ENCODE peak calls at places on chromosomes 2 and 18, in nine cellular contexts. One of them, this sample, is unnamed.

GRCh38 chr2:74347747-74348146 is 4.5 kb upstream of the SLC4A5 start:
- DNase-seq in left ventricle myocardium inferior: no peak
- DNase-seq in prostate gland: no peak
- DNase-seq in spleen: no peak
- DNase-seq in HCT116: no peak
- DNase-seq in astrocyte: no peak
- DNase-seq in neural progenitor cell: no peak
- DNase-seq in tibial artery: no peak
- DNase-seq in GM23248: no peak
- DNase-seq in this sample: no peak

GRCh38 chr2:189580662-189581353 is at the start of gene SLC40A1:
- DNase-seq in left ventricle myocardium inferior: peak; percentile 86
- DNase-seq in prostate gland: peak; percentile 74
- DNase-seq in spleen: peak; percentile 94
- DNase-seq in HCT116: no peak
- DNase-seq in astrocyte: peak; percentile 48
- DNase-seq in neural progenitor cell: peak; percentile 81
- DNase-seq in tibial artery: peak; percentile 73
- DNase-seq in GM23248: peak; percentile 56
- DNase-seq in this sample: peak; percentile 82

GRCh38 chr2:39948016-39948719 is 169.1 kb upstream of the THUMPD2 start:
- DNase-seq in left ventricle myocardium inferior: no peak
- DNase-seq in prostate gland: no peak
- DNase-seq in spleen: no peak
- DNase-seq in HCT116: no peak
- DNase-seq in astrocyte: peak; percentile 75
- DNase-seq in neural progenitor cell: no peak
- DNase-seq in tibial artery: no peak
- DNase-seq in GM23248: peak; percentile 41
- DNase-seq in this sample: no peak

GRCh38 chr2:241953324-241953851 is 83.9 kb downstream of the RTP5 start:
- DNase-seq in left ventricle myocardium inferior: no peak
- DNase-seq in prostate gland: no peak
- DNase-seq in spleen: no peak
- DNase-seq in HCT116: no peak
- DNase-seq in astrocyte: no peak
- DNase-seq in neural progenitor cell: no peak
- DNase-seq in tibial artery: no peak
- DNase-seq in GM23248: no peak
- DNase-seq in this sample: no peak

GRCh38 chr2:239315308-239315707 is 85.5 kb downstream of the HDAC4 start:
- DNase-seq in left ventricle myocardium inferior: no peak
- DNase-seq in prostate gland: no peak
- DNase-seq in spleen: peak; percentile 47
- DNase-seq in HCT116: no peak
- DNase-seq in astrocyte: no peak
- DNase-seq in neural progenitor cell: no peak
- DNase-seq in tibial artery: peak; percentile 2
- DNase-seq in GM23248: no peak
- DNase-seq in this sample: no peak

GRCh38 chr18:57728941-57729511 is 74.1 kb downstream of the ATP8B1 start:
- DNase-seq in left ventricle myocardium inferior: no peak
- DNase-seq in prostate gland: peak; percentile 66
- DNase-seq in spleen: no peak
- DNase-seq in HCT116: no peak
- DNase-seq in astrocyte: no peak
- DNase-seq in neural progenitor cell: no peak
- DNase-seq in tibial artery: no peak
- DNase-seq in GM23248: peak; percentile 31
- DNase-seq in this sample: peak; percentile 53

GRCh38 chr18:8988262-8988871 is 114.1 kb upstream of the NDUFV2 start:
- DNase-seq in left ventricle myocardium inferior: peak; percentile 32
- DNase-seq in prostate gland: peak; percentile 38
- DNase-seq in spleen: peak; percentile 81
- DNase-seq in HCT116: peak; percentile 52
- DNase-seq in astrocyte: no peak
- DNase-seq in neural progenitor cell: peak; percentile 88
- DNase-seq in tibial artery: peak; percentile 38
- DNase-seq in GM23248: peak; percentile 82
- DNase-seq in this sample: peak; percentile 44

GRCh38 chr2:28381225-28382180 is 11.2 kb upstream of the FOSL2 start:
- DNase-seq in left ventricle myocardium inferior: no peak
- DNase-seq in prostate gland: no peak
- DNase-seq in spleen: peak; percentile 34
- DNase-seq in HCT116: no peak
- DNase-seq in astrocyte: no peak
- DNase-seq in neural progenitor cell: no peak
- DNase-seq in tibial artery: no peak
- DNase-seq in GM23248: no peak
- DNase-seq in this sample: peak; percentile 67

GRCh38 chr2:217955881-217956493 is 46.8 kb downstream of the TNS1 start:
- DNase-seq in left ventricle myocardium inferior: no peak
- DNase-seq in prostate gland: no peak
- DNase-seq in spleen: no peak
- DNase-seq in HCT116: no peak
- DNase-seq in astrocyte: no peak
- DNase-seq in neural progenitor cell: no peak
- DNase-seq in tibial artery: peak; percentile 18
- DNase-seq in GM23248: no peak
- DNase-seq in this sample: no peak

GRCh38 chr2:160582481-160583161 is 89.0 kb upstream of the RBMS1 start:
- DNase-seq in left ventricle myocardium inferior: no peak
- DNase-seq in prostate gland: peak; percentile 17
- DNase-seq in spleen: no peak
- DNase-seq in HCT116: no peak
- DNase-seq in astrocyte: peak; percentile 80
- DNase-seq in neural progenitor cell: peak; percentile 67
- DNase-seq in tibial artery: no peak
- DNase-seq in GM23248: peak; percentile 80
- DNase-seq in this sample: no peak

GRCh38 chr2:110863726-110864125 is 131.4 kb downstream of the ACOXL start:
- DNase-seq in left ventricle myocardium inferior: no peak
- DNase-seq in prostate gland: no peak
- DNase-seq in spleen: no peak
- DNase-seq in HCT116: no peak
- DNase-seq in astrocyte: no peak
- DNase-seq in neural progenitor cell: no peak
- DNase-seq in tibial artery: no peak
- DNase-seq in GM23248: no peak
- DNase-seq in this sample: no peak

GRCh38 chr18:1779587-1779986 is 791.7 kb downstream of the METTL4 start:
- DNase-seq in left ventricle myocardium inferior: no peak
- DNase-seq in prostate gland: no peak
- DNase-seq in spleen: no peak
- DNase-seq in HCT116: no peak
- DNase-seq in astrocyte: no peak
- DNase-seq in neural progenitor cell: no peak
- DNase-seq in tibial artery: no peak
- DNase-seq in GM23248: no peak
- DNase-seq in this sample: no peak

GRCh38 chr18:44321868-44322590 is 358.7 kb upstream of the SETBP1 start:
- DNase-seq in left ventricle myocardium inferior: no peak
- DNase-seq in prostate gland: no peak
- DNase-seq in spleen: no peak
- DNase-seq in HCT116: no peak
- DNase-seq in astrocyte: no peak
- DNase-seq in neural progenitor cell: no peak
- DNase-seq in tibial artery: no peak
- DNase-seq in GM23248: no peak
- DNase-seq in this sample: no peak

GRCh38 chr2:162011718-162012564 is 62.1 kb downstream of the DPP4 start:
- DNase-seq in left ventricle myocardium inferior: no peak
- DNase-seq in prostate gland: no peak
- DNase-seq in spleen: no peak
- DNase-seq in HCT116: no peak
- DNase-seq in astrocyte: no peak
- DNase-seq in neural progenitor cell: no peak
- DNase-seq in tibial artery: no peak
- DNase-seq in GM23248: no peak
- DNase-seq in this sample: peak; percentile 32

GRCh38 chr2:112642961-112643360 is 2.8 kb upstream of the SLC20A1 start:
- DNase-seq in left ventricle myocardium inferior: no peak
- DNase-seq in prostate gland: no peak
- DNase-seq in spleen: no peak
- DNase-seq in HCT116: no peak
- DNase-seq in astrocyte: no peak
- DNase-seq in neural progenitor cell: no peak
- DNase-seq in tibial artery: no peak
- DNase-seq in GM23248: peak; percentile 54
- DNase-seq in this sample: no peak

GRCh38 chr2:122451040-122451439 is 695.6 kb downstream of the TSN start:
- DNase-seq in left ventricle myocardium inferior: no peak
- DNase-seq in prostate gland: no peak
- DNase-seq in spleen: no peak
- DNase-seq in HCT116: no peak
- DNase-seq in astrocyte: no peak
- DNase-seq in neural progenitor cell: peak; percentile 30
- DNase-seq in tibial artery: no peak
- DNase-seq in GM23248: peak; percentile 64
- DNase-seq in this sample: no peak

GRCh38 chr2:92073815-92074548 is 2797.2 kb upstream of the TEKT4 start:
- DNase-seq in left ventricle myocardium inferior: no peak
- DNase-seq in prostate gland: no peak
- DNase-seq in spleen: no peak
- DNase-seq in HCT116: no peak
- DNase-seq in astrocyte: no peak
- DNase-seq in neural progenitor cell: no peak
- DNase-seq in tibial artery: no peak
- DNase-seq in GM23248: no peak
- DNase-seq in this sample: no peak

GRCh38 chr2:26585100-26585499 is 56.1 kb downstream of the CIB4 start:
- DNase-seq in left ventricle myocardium inferior: no peak
- DNase-seq in prostate gland: no peak
- DNase-seq in spleen: peak; percentile 48
- DNase-seq in HCT116: no peak
- DNase-seq in astrocyte: no peak
- DNase-seq in neural progenitor cell: no peak
- DNase-seq in tibial artery: no peak
- DNase-seq in GM23248: no peak
- DNase-seq in this sample: no peak

GRCh38 chr2:130791617-130791939 is 36.2 kb downstream of the AMER3 start:
- DNase-seq in left ventricle myocardium inferior: no peak
- DNase-seq in prostate gland: no peak
- DNase-seq in spleen: peak; percentile 64
- DNase-seq in HCT116: no peak
- DNase-seq in astrocyte: no peak
- DNase-seq in neural progenitor cell: no peak
- DNase-seq in tibial artery: no peak
- DNase-seq in GM23248: no peak
- DNase-seq in this sample: no peak

GRCh38 chr2:130797493-130798435 is 39.0 kb upstream of the ARHGEF4 start:
- DNase-seq in left ventricle myocardium inferior: peak; percentile 93
- DNase-seq in prostate gland: peak; percentile 88
- DNase-seq in spleen: peak; percentile 97
- DNase-seq in HCT116: peak; percentile 61
- DNase-seq in astrocyte: peak; percentile 56
- DNase-seq in neural progenitor cell: peak; percentile 96
- DNase-seq in tibial artery: peak; percentile 82
- DNase-seq in GM23248: peak; percentile 96
- DNase-seq in this sample: peak; percentile 90

GRCh38 chr2:130798472-130799221 is 38.1 kb upstream of the ARHGEF4 start:
- DNase-seq in left ventricle myocardium inferior: peak; percentile 36
- DNase-seq in prostate gland: no peak
- DNase-seq in spleen: peak; percentile 83
- DNase-seq in HCT116: no peak
- DNase-seq in astrocyte: no peak
- DNase-seq in neural progenitor cell: peak; percentile 80
- DNase-seq in tibial artery: no peak
- DNase-seq in GM23248: peak; percentile 33
- DNase-seq in this sample: no peak

GRCh38 chr2:130796280-130796679 is 40.4 kb upstream of the ARHGEF4 start:
- DNase-seq in left ventricle myocardium inferior: no peak
- DNase-seq in prostate gland: no peak
- DNase-seq in spleen: peak; percentile 75
- DNase-seq in HCT116: no peak
- DNase-seq in astrocyte: no peak
- DNase-seq in neural progenitor cell: peak; percentile 23
- DNase-seq in tibial artery: no peak
- DNase-seq in GM23248: no peak
- DNase-seq in this sample: no peak

GRCh38 chr2:130795431-130795830 is 40.1 kb downstream of the AMER3 start:
- DNase-seq in left ventricle myocardium inferior: no peak
- DNase-seq in prostate gland: no peak
- DNase-seq in spleen: peak; percentile 55
- DNase-seq in HCT116: no peak
- DNase-seq in astrocyte: no peak
- DNase-seq in neural progenitor cell: no peak
- DNase-seq in tibial artery: no peak
- DNase-seq in GM23248: no peak
- DNase-seq in this sample: no peak
- H3K4me1 ChIP-seq in left ventricle myocardium inferior: peaks cover 18% of the 10 kb centered on the region
- H3K4me1 ChIP-seq in prostate gland: peaks cover 5% of the 10 kb centered on the region
- H3K4me1 ChIP-seq in spleen: peaks cover 5% of the 10 kb centered on the region
- H3K4me1 ChIP-seq in HCT116: peaks cover 14% of the 10 kb centered on the region
- H3K4me1 ChIP-seq in astrocyte: peaks cover 7% of the 10 kb centered on the region
- H3K4me1 ChIP-seq in neural progenitor cell: peaks cover 13% of the 10 kb centered on the region
- H3K4me1 ChIP-seq in tibial artery: peaks cover 15% of the 10 kb centered on the region
- H3K4me1 ChIP-seq in GM23248: no peaks in the 10 kb centered on the region
- H3K4me1 ChIP-seq in this sample: no peaks in the 10 kb centered on the region

DNA sequence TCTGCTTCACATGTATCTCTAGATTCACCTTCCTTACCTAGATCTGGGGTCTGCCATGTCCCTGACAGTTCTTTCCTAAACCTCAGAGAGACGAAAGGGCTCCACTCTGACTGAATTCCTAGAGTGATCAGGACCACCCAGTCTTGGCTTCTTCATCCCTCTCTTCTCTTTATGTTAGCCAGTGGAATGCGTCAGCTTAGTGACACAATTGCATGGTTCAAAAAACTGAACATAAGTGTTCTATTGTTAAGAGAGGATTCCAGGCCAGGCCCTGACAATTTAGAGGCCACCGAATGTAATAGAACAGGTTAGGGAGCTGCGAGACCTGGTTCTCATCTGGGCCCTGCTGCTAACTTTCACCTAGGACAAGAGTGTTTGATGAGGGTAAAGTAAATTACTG is 10.0 kb downstream of the PRELID3A start:
- DNase-seq in left ventricle myocardium inferior: no peak
- DNase-seq in prostate gland: no peak
- DNase-seq in spleen: no peak
- DNase-seq in HCT116: no peak
- DNase-seq in astrocyte: no peak
- DNase-seq in neural progenitor cell: peak; percentile 86
- DNase-seq in tibial artery: no peak
- DNase-seq in GM23248: no peak
- DNase-seq in this sample: no peak
- H3K4me1 ChIP-seq in left ventricle myocardium inferior: peaks cover 28% of the 10 kb centered on the region
- H3K4me1 ChIP-seq in prostate gland: no peaks in the 10 kb centered on the region
- H3K4me1 ChIP-seq in spleen: peaks cover 6% of the 10 kb centered on the region
- H3K4me1 ChIP-seq in HCT116: peaks cover 9% of the 10 kb centered on the region
- H3K4me1 ChIP-seq in astrocyte: no peaks in the 10 kb centered on the region
- H3K4me1 ChIP-seq in neural progenitor cell: peaks cover 34% of the 10 kb centered on the region
- H3K4me1 ChIP-seq in tibial artery: peaks cover 40% of the 10 kb centered on the region
- H3K4me1 ChIP-seq in GM23248: no peaks in the 10 kb centered on the region
- H3K4me1 ChIP-seq in this sample: no peaks in the 10 kb centered on the region

GRCh38 chr2:234991290-234991689 is 39.5 kb downstream of the SH3BP4 start:
- DNase-seq in left ventricle myocardium inferior: no peak
- DNase-seq in prostate gland: no peak
- DNase-seq in spleen: no peak
- DNase-seq in HCT116: no peak
- DNase-seq in astrocyte: no peak
- DNase-seq in neural progenitor cell: no peak
- DNase-seq in tibial artery: no peak
- DNase-seq in GM23248: peak; percentile 37
- DNase-seq in this sample: no peak
- H3K4me1 ChIP-seq in left ventricle myocardium inferior: peaks cover 32% of the 10 kb centered on the region
- H3K4me1 ChIP-seq in prostate gland: peaks cover 34% of the 10 kb centered on the region
- H3K4me1 ChIP-seq in spleen: no peaks in the 10 kb centered on the region
- H3K4me1 ChIP-seq in HCT116: peaks cover 29% of the 10 kb centered on the region
- H3K4me1 ChIP-seq in astrocyte: peaks cover 51% of the 10 kb centered on the region
- H3K4me1 ChIP-seq in neural progenitor cell: peaks cover 33% of the 10 kb centered on the region
- H3K4me1 ChIP-seq in tibial artery: peaks cover 67% of the 10 kb centered on the region
- H3K4me1 ChIP-seq in GM23248: peaks cover 19% of the 10 kb centered on the region
- H3K4me1 ChIP-seq in this sample: no peaks in the 10 kb centered on the region

GRCh38 chr2:85585781-85586105 is 1.5 kb downstream of the VAMP5 start:
- DNase-seq in left ventricle myocardium inferior: no peak
- DNase-seq in prostate gland: no peak
- DNase-seq in spleen: no peak
- DNase-seq in HCT116: no peak
- DNase-seq in astrocyte: peak; percentile 86
- DNase-seq in neural progenitor cell: no peak
- DNase-seq in tibial artery: no peak
- DNase-seq in GM23248: peak; percentile 73
- DNase-seq in this sample: no peak
- H3K4me1 ChIP-seq in left ventricle myocardium inferior: peaks cover 76% of the 10 kb centered on the region
- H3K4me1 ChIP-seq in prostate gland: peaks cover 9% of the 10 kb centered on the region
- H3K4me1 ChIP-seq in spleen: peaks cover 45% of the 10 kb centered on the region
- H3K4me1 ChIP-seq in HCT116: peaks cover 23% of the 10 kb centered on the region
- H3K4me1 ChIP-seq in astrocyte: peaks cover 29% of the 10 kb centered on the region
- H3K4me1 ChIP-seq in neural progenitor cell: no peaks in the 10 kb centered on the region
- H3K4me1 ChIP-seq in tibial artery: peaks cover 38% of the 10 kb centered on the region
- H3K4me1 ChIP-seq in GM23248: peaks cover 35% of the 10 kb centered on the region
- H3K4me1 ChIP-seq in this sample: peaks cover 8% of the 10 kb centered on the region